ENCODE peak calls at places on chromosomes 11 and 22, in six cellular contexts. I is A549, O is NB4, H is HepG2, J is endothelial cell of umbilical vein, P is GM12878. R is an unnamed sample.

GRCh38 chr22:35434061-35434750 is 34.3 kb downstream of the MCM5 start:
- DNase-seq in I (no peak), O (peak), H (no peak), J (no peak), P (no peak), R (peak)

GRCh38 chr11:12543596-12544415 is 130.4 kb upstream of the TEAD1 start:
- DNase-seq in I (no peak), O (no peak), H (no peak), J (no peak), P (no peak), R (no peak)

GRCh38 chr11:71447791-71448256 is 369 bp downstream of the DHCR7 start:
- DNase-seq in I (peak), O (peak), H (no peak), J (peak), P (no peak), R (peak)

GRCh38 chr11:116895053-116895757 is 57.8 kb upstream of the APOA1 start:
- DNase-seq in I (no peak), O (peak), H (no peak), J (peak), P (no peak), R (peak)

GRCh38 chr11:101061606-101062005 is 68.0 kb downstream of the PGR start:
- DNase-seq in I (no peak), O (no peak), H (no peak), J (no peak), P (no peak), R (no peak)

GRCh38 chr11:12248330-12248729 is 129.0 kb upstream of the PARVA start:
- DNase-seq in I (no peak), O (no peak), H (peak), J (peak), P (no peak), R (no peak)

GRCh38 chr22:41992496-41992895 is 6.1 kb upstream of the WBP2NL start:
- DNase-seq in I (no peak), O (no peak), H (no peak), J (no peak), P (no peak), R (no peak)

GRCh38 chr11:128506999-128507591 is 80.3 kb downstream of the ETS1 start:
- DNase-seq in I (peak), O (no peak), H (no peak), J (peak), P (no peak), R (no peak)

GRCh38 chr22:37420656-37421467 is 6.4 kb downstream of the ELFN2 start:
- DNase-seq in I (no peak), O (peak), H (no peak), J (peak), P (no peak), R (no peak)
- TF ChIP-seq MYC in I (no peak), O (no peak), H (no peak), J (no peak), P (no peak), R (no peak)

GRCh38 chr22:25447689-25448434 is 116.6 kb upstream of the GRK3 start:
- DNase-seq in I (peak), O (peak), H (peak), J (peak), P (peak), R (peak)
- TF ChIP-seq MYC in I (peak), O (peak), H (peak), J (peak), P (peak), R (peak)

GRCh38 chr11:114102993-114103896 is 43.7 kb downstream of the ZBTB16 start:
- DNase-seq in I (no peak), O (no peak), H (peak), J (no peak), P (no peak), R (no peak)

GRCh38 chr11:114094516-114094915 is 35.0 kb downstream of the ZBTB16 start:
- DNase-seq in I (no peak), O (no peak), H (no peak), J (no peak), P (no peak), R (no peak)

GRCh38 chr11:114098927-114099326 is 39.4 kb downstream of the ZBTB16 start:
- DNase-seq in I (no peak), O (no peak), H (peak), J (no peak), P (no peak), R (no peak)

GRCh38 chr11:114095899-114096298 is 36.4 kb downstream of the ZBTB16 start:
- DNase-seq in I (no peak), O (no peak), H (no peak), J (no peak), P (no peak), R (no peak)

DNA sequence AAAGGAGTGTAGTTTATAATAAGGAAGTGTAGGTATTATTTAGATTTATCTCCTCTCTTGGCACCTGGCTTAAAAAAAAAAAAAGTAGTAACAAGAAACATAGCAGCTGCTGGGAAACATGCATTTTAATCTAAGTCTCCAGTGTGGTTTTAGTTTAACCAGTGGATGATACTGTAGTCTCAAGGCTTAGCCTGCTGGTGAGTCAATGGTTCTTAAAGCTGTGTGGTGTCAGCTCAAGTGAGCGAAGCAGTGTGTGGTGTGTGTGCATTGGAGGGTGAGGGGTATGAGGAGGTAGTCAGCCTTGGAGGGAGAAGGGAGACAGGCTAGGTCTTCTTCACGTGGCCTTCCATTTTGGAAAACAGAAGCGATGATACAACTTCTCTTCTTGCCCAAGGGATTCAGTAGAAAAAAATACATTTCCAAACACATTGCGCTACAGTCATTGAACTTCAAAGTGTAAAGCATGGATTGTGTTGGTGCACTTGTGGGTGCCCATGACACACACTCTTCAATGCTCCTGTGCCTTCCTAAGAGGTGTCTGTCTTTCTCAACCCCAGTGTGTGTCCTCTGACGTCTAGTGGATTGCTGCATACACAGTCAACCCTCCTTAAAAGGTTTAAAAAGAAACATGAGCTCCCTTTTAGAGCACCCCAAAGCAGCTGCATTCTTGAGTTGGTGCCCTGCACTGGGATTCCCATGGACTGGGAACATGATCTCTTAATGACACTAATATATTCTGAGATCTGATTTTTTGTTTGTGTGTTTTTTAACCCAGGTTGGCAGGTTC is 40.1 kb downstream of the ZBTB16 start:
- DNase-seq in I (no peak), O (no peak), H (no peak), J (no peak), P (no peak), R (no peak)
- TF ChIP-seq MYC in I (no peak), O (no peak), H (no peak), J (no peak), P (no peak), R (no peak)

DNA sequence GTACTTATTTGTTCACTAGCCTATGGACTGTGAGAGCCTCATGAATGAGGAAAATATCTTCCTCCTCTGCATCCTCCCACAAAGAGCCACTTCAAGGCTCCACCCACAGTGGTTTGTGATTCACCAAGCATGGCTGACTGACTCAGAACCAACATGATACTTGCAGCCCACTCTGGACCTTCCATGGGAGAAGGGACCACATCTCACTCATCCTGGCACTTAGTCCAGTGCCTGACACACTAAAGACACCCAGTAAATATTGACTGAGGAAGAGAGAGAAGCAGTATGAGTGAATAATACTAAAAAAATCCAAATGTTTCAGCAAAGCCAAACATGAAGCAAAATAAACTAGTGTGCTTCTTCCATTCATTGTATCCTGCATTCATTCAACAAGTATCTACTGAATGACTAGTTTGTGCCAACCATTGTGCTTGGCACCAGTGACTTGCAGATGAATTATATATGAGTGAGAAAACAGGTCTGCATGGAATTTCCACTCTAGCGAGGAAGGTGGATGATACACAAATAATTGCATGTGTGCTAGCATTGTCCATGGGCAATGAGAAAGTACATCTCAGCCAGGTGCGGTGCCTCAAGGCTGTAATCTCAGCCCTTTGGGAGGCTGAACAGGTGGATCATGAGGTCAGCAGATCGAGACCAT is 54.9 kb upstream of the BLID start:
- DNase-seq in I (no peak), O (no peak), H (no peak), J (peak), P (no peak), R (no peak)
- TF ChIP-seq MYC in I (no peak), O (no peak), H (no peak), J (no peak), P (no peak), R (no peak)

R was measured in K562.